ENCODE peak calls at places on chromosomes 11 and 22, in eight cellular contexts. V, Y, X, E, A, F, I and H are unnamed samples.

GRCh38 chr11:132318421-132319157 is 948.2 kb downstream of the NTM start:
- DNase-seq in V (peak), Y (peak), X (peak), E (no peak), A (no peak), F (no peak), I (peak), H (no peak)

GRCh38 chr22:21447694-21448402 is 19.3 kb upstream of the TMEM191C start:
- DNase-seq in V (no peak), Y (no peak), X (no peak), E (no peak), A (peak), F (no peak), I (no peak), H (peak)

GRCh38 chr11:73192272-73192671 is 25.8 kb upstream of the P2RY2 start:
- DNase-seq in V (peak), Y (no peak), X (no peak), E (no peak), A (no peak), F (no peak), I (no peak), H (peak)

GRCh38 chr11:62223095-62223494 is 14.6 kb downstream of the SCGB2A1 start:
- DNase-seq in V (peak), Y (no peak), X (peak), E (no peak), A (no peak), F (no peak), I (peak), H (no peak)

GRCh38 chr11:69465236-69466000 is 16.0 kb upstream of the LINC01488 start:
- DNase-seq in V (peak), Y (no peak), X (no peak), E (no peak), A (no peak), F (peak), I (no peak), H (no peak)

GRCh38 chr22:33969052-33969451 is 48.8 kb upstream of the LARGE1 start:
- DNase-seq in V (peak), Y (no peak), X (no peak), E (no peak), A (no peak), F (no peak), I (no peak), H (no peak)

GRCh38 chr22:23777776-23778575 is 5.3 kb downstream of the MMP11 start:
- DNase-seq in V (no peak), Y (no peak), X (no peak), E (no peak), A (no peak), F (no peak), I (no peak), H (no peak)

GRCh38 chr11:110337570-110338193 is 41.3 kb upstream of the RDX start:
- DNase-seq in V (peak), Y (no peak), X (peak), E (no peak), A (peak), F (no peak), I (peak), H (no peak)

GRCh38 chr11:111571829-111572501 is 30.3 kb upstream of the SIK2 start:
- DNase-seq in V (no peak), Y (no peak), X (peak), E (no peak), A (no peak), F (no peak), I (peak), H (no peak)

GRCh38 chr11:75350743-75351540 is 519 bp downstream of the ARRB1 start:
- DNase-seq in V (no peak), Y (peak), X (peak), E (no peak), A (peak), F (peak), I (no peak), H (no peak)

GRCh38 chr11:128579790-128580504 is 7.4 kb downstream of the ETS1 start:
- DNase-seq in V (peak), Y (peak), X (no peak), E (no peak), A (no peak), F (no peak), I (no peak), H (no peak)

DNA sequence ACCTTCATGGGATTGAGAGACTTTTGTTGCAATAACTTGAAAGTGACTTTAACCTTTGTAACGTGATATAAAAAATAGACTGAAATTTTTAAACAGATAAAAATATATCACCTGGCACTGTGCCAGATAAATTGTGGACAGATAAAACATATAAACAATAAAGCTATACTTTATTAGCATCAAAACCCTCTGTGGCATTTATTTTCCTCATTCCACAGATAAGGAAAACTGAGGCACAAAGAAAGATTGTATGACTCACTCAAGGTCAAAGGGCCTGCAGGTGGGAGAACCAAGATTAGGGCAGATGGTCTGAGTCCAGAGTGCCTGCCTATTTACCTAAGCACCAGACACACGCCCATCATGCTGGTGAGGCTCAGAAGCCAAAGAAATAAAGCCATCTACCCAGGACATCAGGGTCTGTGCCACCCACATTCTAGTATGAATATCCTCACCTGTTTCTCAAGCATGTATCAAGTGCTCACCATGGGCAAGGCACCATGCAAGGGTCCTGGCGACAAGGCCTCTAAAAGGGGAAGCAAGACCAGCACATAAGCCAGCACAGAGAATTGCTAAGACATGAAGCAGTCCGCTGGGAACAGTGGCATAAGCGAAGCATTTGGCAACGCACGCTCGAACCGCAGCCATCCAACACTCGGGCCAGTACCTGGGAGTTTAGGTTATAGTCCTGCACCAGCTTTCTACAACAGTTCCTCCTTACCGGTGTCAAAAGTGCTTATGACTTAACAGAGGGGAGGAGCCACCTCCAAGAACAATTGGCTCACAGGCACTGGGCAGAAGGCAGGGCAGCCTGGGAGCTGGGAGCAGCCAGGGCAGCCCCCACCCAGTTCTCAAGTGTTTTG is 17.6 kb downstream of the MYH9 start:
- DNase-seq in V (peak), Y (no peak), X (peak), E (no peak), A (peak), F (peak), I (peak), H (no peak)
- H3K4me3 ChIP-seq in V (no peak), Y (peak), X (no peak), E (no peak), A (peak), F (peak), I (no peak), H (no peak)

DNA sequence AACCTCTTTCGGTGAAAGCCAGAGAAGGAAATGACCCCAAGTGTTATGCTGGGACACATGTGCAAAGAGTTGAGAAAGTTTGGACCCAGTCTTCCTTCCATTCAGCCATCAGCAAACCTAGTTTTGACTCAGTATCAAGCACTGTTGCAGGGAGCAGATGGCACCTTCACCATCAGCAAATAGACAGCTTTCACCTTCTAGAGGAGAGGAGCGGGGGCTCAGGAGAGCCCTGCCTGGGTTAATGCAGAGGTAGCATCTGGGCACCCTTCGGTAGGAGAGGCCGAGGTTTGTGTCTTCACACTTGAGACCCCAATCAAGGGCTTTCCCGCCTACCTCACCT is 16.2 kb upstream of the MFRP start:
- DNase-seq in V (no peak), Y (no peak), X (no peak), E (no peak), A (peak), F (no peak), I (no peak), H (no peak)
- H3K4me3 ChIP-seq in V (no peak), Y (no peak), X (peak), E (no peak), A (peak), F (peak), I (no peak), H (no peak)

GRCh38 chr11:24521586-24521985 is 24.7 kb downstream of the LUZP2 start:
- DNase-seq in V (no peak), Y (no peak), X (no peak), E (no peak), A (no peak), F (no peak), I (no peak), H (no peak)
- H3K4me3 ChIP-seq in V (no peak), Y (no peak), X (no peak), E (no peak), A (no peak), F (no peak), I (no peak), H (no peak)

DNA sequence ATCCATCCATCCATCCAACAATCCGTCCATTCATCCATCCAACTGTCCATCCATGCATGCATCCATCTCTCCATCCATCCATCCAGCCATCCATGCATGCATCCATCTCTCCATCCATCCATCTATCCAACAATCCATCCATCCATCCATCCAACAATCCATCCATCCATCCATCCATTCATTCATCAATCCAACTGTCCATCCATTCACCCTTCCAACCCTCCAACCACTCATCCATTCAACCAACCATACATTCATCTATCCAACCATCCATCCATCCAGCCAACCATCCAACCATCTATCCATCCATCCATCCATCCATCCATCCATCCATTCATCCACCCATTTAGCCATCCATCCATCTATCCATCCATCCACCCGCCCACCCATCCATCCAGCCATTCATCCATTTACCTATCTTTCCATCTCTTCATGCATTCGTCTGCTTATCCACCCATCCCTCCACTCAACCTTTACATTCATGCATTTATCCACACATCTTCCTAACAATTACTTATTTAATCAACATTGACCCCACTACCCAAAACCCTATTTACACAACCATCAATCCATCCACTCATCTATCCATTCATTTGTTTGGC is 12.6 kb downstream of the CACNA1I start:
- DNase-seq in V (no peak), Y (no peak), X (no peak), E (no peak), A (no peak), F (no peak), I (no peak), H (no peak)
- H3K4me3 ChIP-seq in V (no peak), Y (no peak), X (no peak), E (no peak), A (no peak), F (no peak), I (no peak), H (no peak)

DNA sequence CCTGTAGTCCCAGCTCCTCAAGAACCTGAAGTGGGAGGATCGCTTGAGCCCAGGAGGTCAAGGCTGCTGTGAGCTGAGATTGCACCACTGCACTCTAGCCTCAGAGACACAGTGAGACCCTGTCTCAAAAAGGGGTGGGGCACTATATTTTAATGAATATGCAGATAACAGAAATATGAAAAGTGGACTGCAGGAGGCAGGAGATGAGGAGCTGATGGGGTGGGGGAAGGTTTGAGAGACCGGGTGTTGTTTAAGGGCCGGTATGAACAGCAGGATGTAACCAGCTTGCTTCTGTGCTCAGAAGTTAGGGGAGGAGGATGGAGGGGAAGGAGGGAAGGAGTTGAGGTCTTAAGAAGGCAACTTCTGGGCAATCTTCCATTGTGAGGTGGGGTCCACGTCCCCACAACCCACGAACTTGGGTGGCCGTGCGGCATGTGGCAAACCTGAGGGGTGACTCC is 1.3 kb upstream of the B4GALNT4 start:
- DNase-seq in V (no peak), Y (no peak), X (no peak), E (no peak), A (no peak), F (no peak), I (no peak), H (no peak)
- H3K4me3 ChIP-seq in V (no peak), Y (no peak), X (no peak), E (no peak), A (no peak), F (no peak), I (no peak), H (no peak)

GRCh38 chr11:124863826-124864165 is 1.4 kb upstream of the ROBO3 start:
- DNase-seq in V (no peak), Y (no peak), X (no peak), E (no peak), A (peak), F (no peak), I (no peak), H (no peak)

GRCh38 chr11:124863137-124863825 is 2.0 kb upstream of the ROBO3 start:
- DNase-seq in V (no peak), Y (peak), X (peak), E (no peak), A (peak), F (no peak), I (peak), H (no peak)

GRCh38 chr11:124865181-124865901 is at the start of gene ROBO3:
- DNase-seq in V (no peak), Y (no peak), X (no peak), E (no peak), A (peak), F (no peak), I (no peak), H (no peak)

GRCh38 chr11:124864892-124865180 is 396 bp upstream of the ROBO3 start:
- DNase-seq in V (no peak), Y (no peak), X (no peak), E (no peak), A (no peak), F (no peak), I (no peak), H (no peak)

GRCh38 chr11:124864176-124864891 is 898 bp upstream of the ROBO3 start:
- DNase-seq in V (no peak), Y (no peak), X (no peak), E (no peak), A (no peak), F (no peak), I (no peak), H (no peak)
- H3K4me3 ChIP-seq in V (no peak), Y (no peak), X (no peak), E (no peak), A (no peak), F (no peak), I (no peak), H (no peak)

GRCh38 chr11:117907276-117908110 is 21.7 kb downstream of the TMPRSS13 start:
- DNase-seq in V (peak), Y (peak), X (peak), E (peak), A (peak), F (peak), I (peak), H (peak)
- H3K4me3 ChIP-seq in V (peak), Y (no peak), X (no peak), E (no peak), A (no peak), F (no peak), I (no peak), H (peak)